ENCODE peak calls at places on chromosomes 6 and 20, in five cellular contexts. M is stimulated activated CD8-positive, alpha-beta memory T cell treated with anti-CD3 and anti-CD28 coated beads, Interleukin-15, amount 100 ng/mL, for 1 hour; U is left ventricle myocardium superior; A is AG04450; X is iris pigment epithelial cell. K is an unnamed sample.

GRCh38 chr6:144695858-144696533 is 410.9 kb downstream of the UTRN start:
- DNase-seq in M (no peak), X (no peak), A (no peak), U (no peak), K (no peak)

GRCh38 chr6:133890941-133891813 is 2.3 kb downstream of the TCF21 start:
- DNase-seq in A (no peak), U (peak), X (no peak), M (no peak), K (peak)

GRCh38 chr6:36938536-36938935 is 16.0 kb upstream of the PI16 start:
- DNase-seq in X (peak), U (no peak), A (peak), M (no peak), K (no peak)

GRCh38 chr6:150691463-150691862 is 91.8 kb downstream of the PLEKHG1 start:
- DNase-seq in U (no peak), X (no peak), M (no peak), A (no peak), K (no peak)

GRCh38 chr6:32166411-32167061 is 2.1 kb downstream of the EGFL8 start:
- DNase-seq in U (no peak), A (no peak), X (no peak), M (no peak), K (no peak)

GRCh38 chr6:5497896-5498578 is 236.7 kb downstream of the FARS2 start:
- DNase-seq in X (peak), M (no peak), U (no peak), A (no peak), K (no peak)

GRCh38 chr6:41596807-41597206 is 41.5 kb upstream of the MDFI start:
- DNase-seq in U (peak), X (no peak), M (no peak), A (no peak), K (no peak)

GRCh38 chr20:41373384-41373783 is 6.8 kb upstream of the EMILIN3 start:
- DNase-seq in M (no peak), A (no peak), X (no peak), U (no peak), K (no peak)

GRCh38 chr20:53578492-53579222 is 15.0 kb downstream of the ZNF217 start:
- DNase-seq in A (peak), X (peak), U (no peak), M (peak), K (peak)

GRCh38 chr20:38173237-38174156 is 8.4 kb upstream of the TGM2 start:
- DNase-seq in X (peak), M (no peak), A (peak), U (peak), K (peak)

GRCh38 chr6:45677381-45677992 is 299.8 kb upstream of the SUPT3H start:
- DNase-seq in X (peak), M (peak), U (peak), A (no peak), K (peak)

GRCh38 chr6:40390144-40390800 is 196.9 kb downstream of the LRFN2 start:
- DNase-seq in X (no peak), M (no peak), A (no peak), U (no peak), K (no peak)

GRCh38 chr20:49887251-49887827 is 28.0 kb downstream of the SPATA2 start:
- DNase-seq in A (no peak), U (no peak), X (peak), M (no peak), K (peak)

GRCh38 chr6:33298773-33299236 is at the start of gene RGL2:
- DNase-seq in U (peak), X (peak), A (no peak), M (no peak), K (no peak)

GRCh38 chr6:11595903-11596302 is 58.4 kb downstream of the TMEM170B start:
- DNase-seq in A (no peak), X (peak), U (no peak), M (no peak), K (peak)

GRCh38 chr6:168128631-168129291 is 49.7 kb upstream of the FRMD1 start:
- DNase-seq in M (no peak), U (no peak), X (no peak), A (no peak), K (no peak)

GRCh38 chr6:31586013-31586412 is at the start of gene LST1:
- DNase-seq in M (no peak), X (no peak), A (no peak), U (no peak), K (no peak)

GRCh38 chr20:52305843-52306242 is 114.3 kb upstream of the ZFP64 start:
- DNase-seq in X (no peak), U (no peak), A (no peak), M (no peak), K (no peak)

GRCh38 chr20:61192254-61192950 is 59.7 kb upstream of the CDH4 start:
- DNase-seq in X (no peak), A (no peak), M (no peak), U (no peak), K (no peak)

GRCh38 chr6:134240664-134241431 is 77.1 kb downstream of the SGK1 start:
- DNase-seq in M (peak), U (peak), X (no peak), A (no peak), K (peak)

GRCh38 chr20:34069341-34070078 is 42.5 kb downstream of the EIF2S2 start:
- DNase-seq in M (peak), X (peak), A (peak), U (peak), K (peak)

GRCh38 chr20:48718914-48719578 is 108.8 kb downstream of the PREX1 start:
- DNase-seq in M (no peak), X (no peak), A (no peak), U (no peak), K (no peak)

K was measured in renal cortical epithelial cell.